ENCODE peak calls at places on chromosomes 3 and 15, in six cellular contexts. N, M, Q, W, B and S are unnamed samples.

GRCh38 chr15:38554354-38554753 is 10.3 kb downstream of the RASGRP1 start:
- DNase-seq in N (no peak), M (no peak), Q (no peak), W (no peak), B (no peak), S (no peak)

GRCh38 chr3:69313251-69313650 is 72.6 kb downstream of the FRMD4B start:
- DNase-seq in N (no peak), M (no peak), Q (no peak), W (no peak), B (no peak), S (no peak)

GRCh38 chr3:159919873-159920272 is 68.8 kb upstream of the IL12A start:
- DNase-seq in N (no peak), M (no peak), Q (no peak), W (no peak), B (no peak), S (no peak)

GRCh38 chr3:4935347-4935746 is 43.9 kb upstream of the BHLHE40 start:
- DNase-seq in N (no peak), M (no peak), Q (no peak), W (no peak), B (no peak), S (no peak)

GRCh38 chr3:194134757-194135515 is 1.0 kb upstream of the HES1 start:
- DNase-seq in N (peak; percentile 96), M (peak; percentile 66), Q (peak; percentile 93), W (peak; percentile 95), B (peak; percentile 99), S (peak; percentile 97)

GRCh38 chr3:155024006-155024638 is 56.0 kb upstream of the MME start:
- DNase-seq in N (no peak), M (no peak), Q (no peak), W (no peak), B (peak; percentile 63), S (no peak)

GRCh38 chr15:69138963-69139362 is 21.5 kb upstream of the GLCE start:
- DNase-seq in N (no peak), M (no peak), Q (no peak), W (no peak), B (no peak), S (no peak)

GRCh38 chr15:27865323-27865922 is 233.7 kb downstream of the OCA2 start:
- DNase-seq in N (no peak), M (no peak), Q (no peak), W (no peak), B (no peak), S (no peak)

GRCh38 chr3:44596631-44597030 is 11.9 kb downstream of the ZNF660 start:
- DNase-seq in N (no peak), M (no peak), Q (no peak), W (no peak), B (peak; percentile 60), S (no peak)

GRCh38 chr3:32467333-32468070 is 35.1 kb downstream of the CMTM6 start:
- DNase-seq in N (peak; percentile 70), M (peak; percentile 66), Q (peak; percentile 86), W (peak; percentile 67), B (peak; percentile 57), S (peak; percentile 73)

GRCh38 chr3:151307131-151307530 is 9.5 kb downstream of the GPR87 start:
- DNase-seq in N (no peak), M (no peak), Q (no peak), W (no peak), B (no peak), S (no peak)

GRCh38 chr15:91807122-91807521 is 46.4 kb upstream of the SLCO3A1 start:
- DNase-seq in N (no peak), M (no peak), Q (no peak), W (no peak), B (no peak), S (no peak)

GRCh38 chr3:162489853-162490252 is 993.2 kb downstream of the OTOL1 start:
- DNase-seq in N (no peak), M (no peak), Q (no peak), W (no peak), B (peak; percentile 39), S (peak; percentile 9)

GRCh38 chr15:64354683-64355558 is 1.1 kb downstream of the CSNK1G1 start:
- DNase-seq in N (no peak), M (no peak), Q (no peak), W (no peak), B (no peak), S (peak; percentile 45)

GRCh38 chr3:189900578-189900977 is 220.1 kb downstream of the P3H2 start:
- DNase-seq in N (no peak), M (no peak), Q (no peak), W (no peak), B (no peak), S (no peak)

GRCh38 chr3:48945856-48946549 is 27.4 kb downstream of the ARIH2 start:
- DNase-seq in N (no peak), M (no peak), Q (no peak), W (no peak), B (no peak), S (no peak)

GRCh38 chr3:48294611-48295263 is 38.7 kb downstream of the SPINK8 start:
- DNase-seq in N (no peak), M (no peak), Q (no peak), W (no peak), B (no peak), S (no peak)

GRCh38 chr15:38424101-38424552 is 29.8 kb upstream of the FAM98B start:
- DNase-seq in N (no peak), M (no peak), Q (no peak), W (no peak), B (peak; percentile 37), S (no peak)

GRCh38 chr15:63504979-63505841 is 817 bp downstream of the USP3 start:
- DNase-seq in N (peak; percentile 53), M (no peak), Q (peak; percentile 77), W (peak; percentile 61), B (peak; percentile 72), S (peak; percentile 82)

GRCh38 chr3:79167651-79168416 is 600.0 kb downstream of the ROBO1 start:
- DNase-seq in N (no peak), M (no peak), Q (no peak), W (no peak), B (peak; percentile 80), S (no peak)

GRCh38 chr15:90994059-90994416 is 297 bp downstream of the PRC1 start:
- DNase-seq in N (no peak), M (no peak), Q (peak; percentile 26), W (peak; percentile 25), B (no peak), S (no peak)

GRCh38 chr3:178583963-178584575 is 47.8 kb downstream of the KCNMB2 start:
- DNase-seq in N (no peak), M (no peak), Q (no peak), W (no peak), B (no peak), S (no peak)

GRCh38 chr3:42732829-42733459 is 30.3 kb upstream of the HHATL start:
- DNase-seq in N (no peak), M (no peak), Q (no peak), W (no peak), B (no peak), S (no peak)

GRCh38 chr3:82202254-82202653 is 440.8 kb upstream of the GBE1 start:
- DNase-seq in N (no peak), M (no peak), Q (no peak), W (no peak), B (no peak), S (no peak)

GRCh38 chr3:179071161-179071568 is 444 bp downstream of the ZMAT3 start:
- DNase-seq in N (no peak), M (no peak), Q (no peak), W (no peak), B (peak; percentile 50), S (no peak)

GRCh38 chr3:130468311-130468710 is 48.7 kb upstream of the COL6A6 start:
- DNase-seq in N (no peak), M (no peak), Q (no peak), W (no peak), B (no peak), S (no peak)

DNA sequence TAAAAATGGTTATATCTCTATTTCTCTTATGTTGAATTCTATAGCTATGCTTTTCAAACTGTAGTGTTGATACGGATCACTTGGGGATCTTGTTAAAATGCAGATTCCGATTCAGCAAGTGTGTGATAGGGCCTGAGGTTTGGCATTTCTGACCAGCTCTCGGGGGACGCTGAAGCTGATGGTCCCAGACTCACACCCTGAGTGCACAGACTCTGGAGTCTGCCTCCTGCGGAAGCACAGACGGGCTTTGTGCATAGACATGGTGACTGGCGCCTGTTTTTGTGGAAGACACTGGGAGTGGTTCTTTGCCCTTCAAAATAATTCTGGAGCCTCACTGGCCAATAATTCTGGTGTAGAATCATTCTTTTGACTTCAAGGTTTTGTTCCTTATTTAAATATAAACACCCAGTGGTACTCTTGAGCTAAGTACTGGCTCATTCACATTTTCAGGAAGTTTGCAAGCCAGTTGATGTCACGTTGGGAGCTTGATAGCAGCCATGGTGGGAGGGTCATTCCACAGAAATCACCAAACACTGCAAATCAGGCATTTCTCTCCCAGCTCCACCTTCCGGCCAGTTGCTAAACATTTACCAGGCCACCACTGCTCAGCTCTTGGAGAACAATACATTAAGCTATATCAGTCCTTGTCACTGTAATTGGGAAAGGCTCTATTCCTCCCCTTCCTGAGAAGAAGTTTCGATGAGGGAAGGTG is 19.2 kb downstream of the CLDN11 start:
- DNase-seq in N (no peak), M (no peak), Q (no peak), W (no peak), B (no peak), S (no peak)
- TF ChIP-seq CTCF in N (no peak), M (no peak), Q (no peak), W (no peak), B (no peak), S (no peak)

DNA sequence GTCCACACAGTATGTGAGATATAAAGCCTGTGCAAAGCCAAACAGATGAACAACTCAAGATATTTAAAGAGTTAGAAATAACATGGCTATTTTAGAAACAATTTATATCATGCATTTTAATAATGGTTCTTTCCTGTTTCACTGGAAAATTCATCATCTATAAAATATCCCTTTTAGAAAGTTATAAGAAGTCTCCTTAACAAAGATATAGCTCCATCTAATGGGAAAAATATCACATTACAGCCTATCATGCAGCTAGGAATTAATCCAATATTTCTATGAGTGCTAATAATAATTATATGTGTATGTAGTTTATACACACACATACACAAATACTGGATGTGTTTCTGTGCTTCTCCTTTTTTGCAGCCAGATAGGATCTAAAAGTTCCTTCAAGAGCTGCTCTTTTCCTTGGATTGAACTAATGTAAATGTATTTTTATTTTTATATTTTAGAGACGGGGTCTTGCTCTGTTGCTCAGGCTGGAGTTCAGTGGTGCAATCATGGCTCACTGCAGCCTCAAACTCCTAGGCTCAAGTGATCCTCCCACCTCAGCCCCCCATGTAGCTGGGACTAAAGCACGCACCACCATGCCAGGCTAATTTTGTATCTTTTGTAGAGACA is 21.6 kb downstream of the RPL22L1 start:
- DNase-seq in N (no peak), M (no peak), Q (no peak), W (no peak), B (peak; percentile 39), S (no peak)
- TF ChIP-seq CTCF in N (peak; percentile 25), M (no peak), Q (no peak), W (no peak), B (peak; percentile 37), S (no peak)

GRCh38 chr3:61345020-61345419 is 93.8 kb upstream of the FHIT start:
- DNase-seq in N (no peak), M (no peak), Q (no peak), W (no peak), B (no peak), S (no peak)
- TF ChIP-seq CTCF in N (no peak), M (no peak), Q (no peak), W (no peak), B (no peak), S (no peak)

DNA sequence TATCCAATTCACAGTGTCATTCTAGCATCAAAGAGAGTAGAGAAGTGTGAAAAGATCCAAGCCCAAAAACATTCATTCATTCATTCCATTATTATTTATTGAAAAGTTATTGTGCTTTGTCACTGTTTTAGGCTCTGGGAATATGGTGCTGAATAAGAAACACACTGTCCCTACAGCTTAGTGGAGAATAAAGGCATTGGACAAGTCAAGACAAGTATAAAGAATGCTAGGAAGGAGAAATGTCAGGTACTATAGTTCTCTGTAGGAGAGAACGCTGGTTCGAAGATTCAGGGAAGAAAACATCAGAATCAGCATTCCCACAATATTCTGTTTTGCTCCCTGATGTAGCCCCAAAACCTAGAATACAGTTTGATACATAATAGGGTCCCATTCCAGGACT is 128.8 kb upstream of the CHRM5 start:
- DNase-seq in N (no peak), M (no peak), Q (no peak), W (no peak), B (no peak), S (no peak)
- TF ChIP-seq CTCF in N (no peak), M (no peak), Q (no peak), W (no peak), B (no peak), S (no peak)